ENCODE peak calls at places on chromosomes 4 and X, in ten cellular contexts. P is stimulated activated CD4-positive, alpha-beta T cell treated with anti-CD3 and anti-CD28 coated beads, TNF-alpha, amount 100 ng/mL, for 4 hours; F is NCI-H146; J is stimulated activated CD8-positive, alpha-beta memory T cell treated with anti-CD3 and anti-CD28 coated beads, Interleukin-7, amount 100 ng/mL, for 48 hours; Q is NCI-H1105; H is BJ; D is AG09319; G is Caki2; W is renal cortical epithelial cell; A is LNCaP clone FGC. R is an unnamed sample.

GRCh38 chrX:124328765-124329164 is 3.7 kb upstream of the TEX13D start:
- DNase-seq in D (no peak), J (no peak), F (no peak), A (no peak), P (no peak), H (no peak), W (peak; percentile 57), Q (no peak), G (no peak), R (no peak)

GRCh38 chr4:52051615-52052474 is 741 bp downstream of the SPATA18 start:
- DNase-seq in W (peak; percentile 75), H (peak; percentile 47), Q (peak; percentile 55), P (no peak), A (peak; percentile 52), F (peak; percentile 91), G (peak; percentile 78), D (peak; percentile 81), J (no peak), R (peak; percentile 74)

GRCh38 chrX:39772057-39772832 is 325.5 kb downstream of the BCOR start:
- DNase-seq in A (no peak), W (peak; percentile 57), G (no peak), F (peak; percentile 59), J (peak; percentile 56), P (peak; percentile 29), H (no peak), Q (no peak), D (no peak), R (no peak)

GRCh38 chr4:106529348-106530033 is 160.9 kb upstream of the GIMD1 start:
- DNase-seq in A (no peak), F (no peak), G (no peak), P (no peak), J (no peak), W (peak; percentile 51), D (no peak), H (no peak), Q (no peak), R (no peak)

GRCh38 chr4:22458112-22458511 is 57.8 kb downstream of the ADGRA3 start:
- DNase-seq in H (no peak), G (peak; percentile 81), P (no peak), Q (no peak), F (no peak), J (no peak), A (no peak), D (no peak), W (peak; percentile 92), R (no peak)

GRCh38 chrX:84046403-84046984 is 141.5 kb downstream of the RPS6KA6 start:
- DNase-seq in D (peak; percentile 15), J (no peak), W (peak; percentile 11), F (peak; percentile 58), Q (peak; percentile 9), H (no peak), P (no peak), A (peak; percentile 11), G (peak; percentile 24), R (peak; percentile 5)

GRCh38 chr4:118381902-118382301 is 29.1 kb upstream of the PRSS12 start:
- DNase-seq in H (no peak), A (no peak), J (no peak), D (no peak), Q (no peak), W (no peak), P (no peak), G (no peak), F (no peak), R (no peak)

GRCh38 chr4:3834186-3834920 is 68.2 kb downstream of the ADRA2C start:
- DNase-seq in Q (no peak), A (no peak), W (no peak), D (no peak), F (no peak), H (no peak), P (no peak), G (no peak), J (no peak), R (no peak)

GRCh38 chr4:182133033-182133432 is 110.2 kb upstream of the TENM3 start:
- DNase-seq in F (no peak), A (no peak), P (no peak), J (no peak), D (no peak), Q (no peak), H (no peak), W (no peak), G (no peak), R (no peak)

GRCh38 chr4:138037716-138038115 is 204.4 kb downstream of the SLC7A11 start:
- DNase-seq in P (no peak), Q (no peak), A (no peak), H (peak; percentile 35), D (peak; percentile 50), F (no peak), J (no peak), G (no peak), W (no peak), R (peak; percentile 41)

GRCh38 chr4:83115000-83115399 is 471 bp upstream of the PLAC8 start:
- DNase-seq in Q (no peak), H (no peak), A (no peak), F (no peak), G (no peak), D (no peak), P (no peak), J (no peak), W (peak; percentile 73), R (no peak)

GRCh38 chr4:88264338-88264737 is 20.0 kb downstream of the PPM1K start:
- DNase-seq in P (no peak), G (no peak), A (no peak), W (no peak), D (no peak), H (no peak), Q (no peak), F (no peak), J (no peak), R (no peak)

GRCh38 chrX:2589186-2590020 is 88.6 kb upstream of the DHRSX start:
- DNase-seq in W (no peak), D (no peak), A (no peak), H (no peak), G (no peak), F (no peak), P (no peak), Q (no peak), J (no peak), R (no peak)

GRCh38 chr4:123170843-123171242 is 225.8 kb upstream of the SPRY1 start:
- DNase-seq in W (peak; percentile 13), A (no peak), H (no peak), P (no peak), G (no peak), Q (no peak), D (no peak), F (no peak), J (no peak), R (no peak)

GRCh38 chrX:107226766-107227165 is 20.4 kb downstream of the DNAAF6 start:
- DNase-seq in F (no peak), P (no peak), H (no peak), Q (no peak), A (no peak), W (no peak), D (no peak), J (no peak), G (no peak), R (no peak)

GRCh38 chr4:153082322-153083301 is 121.6 kb upstream of the TRIM2 start:
- DNase-seq in F (no peak), J (no peak), G (no peak), W (no peak), D (no peak), A (no peak), H (no peak), Q (no peak), P (no peak), R (no peak)

GRCh38 chr4:30754021-30754420 is 33.9 kb downstream of the PCDH7 start:
- DNase-seq in F (no peak), D (no peak), J (no peak), A (no peak), W (peak; percentile 30), Q (no peak), G (peak; percentile 31), P (no peak), H (no peak), R (no peak)

GRCh38 chrX:151984328-151984727 is 9.9 kb upstream of the GABRE start:
- DNase-seq in F (no peak), J (no peak), A (no peak), W (peak; percentile 87), Q (no peak), D (no peak), P (no peak), H (peak; percentile 56), G (peak; percentile 47), R (peak; percentile 37)

GRCh38 chr4:57911203-57911602 is 801.0 kb upstream of the IGFBP7 start:
- DNase-seq in H (no peak), D (no peak), Q (no peak), J (no peak), F (no peak), P (no peak), W (peak; percentile 91), A (no peak), G (peak; percentile 27), R (no peak)

GRCh38 chrX:49754238-49754857 is 58.6 kb upstream of the PAGE1 start:
- DNase-seq in W (peak; percentile 13), D (peak; percentile 1), P (no peak), A (no peak), G (no peak), Q (peak; percentile 3), H (no peak), J (no peak), F (peak; percentile 5), R (peak; percentile 18)

GRCh38 chr4:31366041-31366440 is 645.9 kb downstream of the PCDH7 start:
- DNase-seq in P (no peak), H (peak; percentile 9), A (no peak), F (no peak), Q (no peak), J (no peak), G (peak; percentile 15), W (peak; percentile 74), D (no peak), R (no peak)

GRCh38 chr4:86346320-86346719 is 13.5 kb downstream of the MAPK10 start:
- DNase-seq in F (no peak), H (no peak), W (no peak), Q (no peak), J (no peak), D (no peak), P (no peak), A (no peak), G (no peak), R (no peak)

GRCh38 chr4:56619160-56619559 is 61.9 kb downstream of the HOPX start:
- DNase-seq in A (no peak), W (no peak), Q (no peak), D (no peak), G (no peak), H (no peak), P (no peak), F (no peak), J (no peak), R (peak; percentile 17)

GRCh38 chrX:29947225-29947624 is 268.1 kb upstream of the MAGEB2 start:
- DNase-seq in H (no peak), P (no peak), A (no peak), F (no peak), D (no peak), Q (no peak), W (no peak), G (no peak), J (no peak), R (no peak)

GRCh38 chrX:133375558-133376340 is 39.5 kb downstream of the GPC4 start:
- DNase-seq in H (no peak), A (no peak), J (no peak), G (no peak), D (no peak), Q (no peak), P (no peak), W (no peak), F (no peak), R (no peak)

GRCh38 chrX:154401045-154401799 is 3.0 kb downstream of the RPL10 start:
- DNase-seq in H (no peak), Q (no peak), G (no peak), A (no peak), F (no peak), D (no peak), J (no peak), P (no peak), W (no peak), R (no peak)

GRCh38 chr4:25065451-25065850 is 34.7 kb upstream of the LGI2 start:
- DNase-seq in Q (no peak), H (no peak), F (no peak), D (no peak), J (no peak), A (no peak), G (peak; percentile 39), W (peak; percentile 82), P (no peak), R (no peak)

GRCh38 chrX:103780701-103781402 is 4.2 kb downstream of the PLP1 start:
- DNase-seq in W (no peak), G (no peak), H (no peak), A (no peak), J (no peak), Q (no peak), D (no peak), F (no peak), P (no peak), R (no peak)

R was measured in fibroblast of the conjunctiva.